ENCODE peak calls at places on chromosomes 11 and 22, in ten cellular contexts. One of them, this sample, is unnamed.

GRCh38 chr22:44369241-44369652 is 56.5 kb upstream of the SHISAL1 start:
- DNase-seq in NCI-H1694 treated with DMSO at 0.1 percent for 48 hours: no peak
- DNase-seq in lower leg skin: no peak
- DNase-seq in MM.1S: no peak
- DNase-seq in Daoy: no peak
- DNase-seq in NCI-H2081: no peak
- DNase-seq in hepatic stellate cell: no peak
- DNase-seq in stimulated activated CD4-positive, alpha-beta T cell treated with anti-CD3 and anti-CD28 coated beads, Interleukin-4, amount 100 ng/mL, for 4 hours: no peak
- DNase-seq in ovary: no peak
- DNase-seq in activated T-cell treated with anti-CD3 and anti-CD28 coated beads for 48 hours: no peak
- DNase-seq in this sample: no peak

GRCh38 chr11:101445761-101446160 is 138.0 kb downstream of the TRPC6 start:
- DNase-seq in NCI-H1694 treated with DMSO at 0.1 percent for 48 hours: no peak
- DNase-seq in lower leg skin: no peak
- DNase-seq in MM.1S: no peak
- DNase-seq in Daoy: no peak
- DNase-seq in NCI-H2081: no peak
- DNase-seq in hepatic stellate cell: no peak
- DNase-seq in stimulated activated CD4-positive, alpha-beta T cell treated with anti-CD3 and anti-CD28 coated beads, Interleukin-4, amount 100 ng/mL, for 4 hours: no peak
- DNase-seq in ovary: no peak
- DNase-seq in activated T-cell treated with anti-CD3 and anti-CD28 coated beads for 48 hours: no peak
- DNase-seq in this sample: no peak

GRCh38 chr11:63680842-63681207 is 475 bp upstream of the RTN3 start:
- DNase-seq in NCI-H1694 treated with DMSO at 0.1 percent for 48 hours: no peak
- DNase-seq in lower leg skin: no peak
- DNase-seq in MM.1S: no peak
- DNase-seq in Daoy: peak
- DNase-seq in NCI-H2081: no peak
- DNase-seq in hepatic stellate cell: no peak
- DNase-seq in stimulated activated CD4-positive, alpha-beta T cell treated with anti-CD3 and anti-CD28 coated beads, Interleukin-4, amount 100 ng/mL, for 4 hours: no peak
- DNase-seq in ovary: no peak
- DNase-seq in activated T-cell treated with anti-CD3 and anti-CD28 coated beads for 48 hours: peak
- DNase-seq in this sample: no peak

GRCh38 chr11:128448487-128448886 is 138.9 kb downstream of the ETS1 start:
- DNase-seq in NCI-H1694 treated with DMSO at 0.1 percent for 48 hours: no peak
- DNase-seq in lower leg skin: peak
- DNase-seq in MM.1S: no peak
- DNase-seq in Daoy: peak
- DNase-seq in NCI-H2081: no peak
- DNase-seq in hepatic stellate cell: no peak
- DNase-seq in stimulated activated CD4-positive, alpha-beta T cell treated with anti-CD3 and anti-CD28 coated beads, Interleukin-4, amount 100 ng/mL, for 4 hours: no peak
- DNase-seq in ovary: no peak
- DNase-seq in activated T-cell treated with anti-CD3 and anti-CD28 coated beads for 48 hours: no peak
- DNase-seq in this sample: peak

GRCh38 chr11:10418259-10418949 is 36.7 kb upstream of the AMPD3 start:
- DNase-seq in NCI-H1694 treated with DMSO at 0.1 percent for 48 hours: no peak
- DNase-seq in lower leg skin: no peak
- DNase-seq in MM.1S: no peak
- DNase-seq in Daoy: no peak
- DNase-seq in NCI-H2081: no peak
- DNase-seq in hepatic stellate cell: no peak
- DNase-seq in stimulated activated CD4-positive, alpha-beta T cell treated with anti-CD3 and anti-CD28 coated beads, Interleukin-4, amount 100 ng/mL, for 4 hours: no peak
- DNase-seq in ovary: no peak
- DNase-seq in activated T-cell treated with anti-CD3 and anti-CD28 coated beads for 48 hours: no peak
- DNase-seq in this sample: no peak

GRCh38 chr11:134760307-134760706 is 348.3 kb upstream of the B3GAT1 start:
- DNase-seq in NCI-H1694 treated with DMSO at 0.1 percent for 48 hours: no peak
- DNase-seq in lower leg skin: no peak
- DNase-seq in MM.1S: no peak
- DNase-seq in Daoy: no peak
- DNase-seq in NCI-H2081: no peak
- DNase-seq in hepatic stellate cell: no peak
- DNase-seq in stimulated activated CD4-positive, alpha-beta T cell treated with anti-CD3 and anti-CD28 coated beads, Interleukin-4, amount 100 ng/mL, for 4 hours: no peak
- DNase-seq in ovary: no peak
- DNase-seq in activated T-cell treated with anti-CD3 and anti-CD28 coated beads for 48 hours: no peak
- DNase-seq in this sample: no peak

GRCh38 chr11:79708319-79708928 is 267.6 kb upstream of the TENM4 start:
- DNase-seq in NCI-H1694 treated with DMSO at 0.1 percent for 48 hours: peak
- DNase-seq in lower leg skin: no peak
- DNase-seq in MM.1S: peak
- DNase-seq in Daoy: peak
- DNase-seq in NCI-H2081: peak
- DNase-seq in hepatic stellate cell: peak
- DNase-seq in stimulated activated CD4-positive, alpha-beta T cell treated with anti-CD3 and anti-CD28 coated beads, Interleukin-4, amount 100 ng/mL, for 4 hours: no peak
- DNase-seq in ovary: no peak
- DNase-seq in activated T-cell treated with anti-CD3 and anti-CD28 coated beads for 48 hours: no peak
- DNase-seq in this sample: peak

GRCh38 chr22:38418589-38418988 is 36.4 kb downstream of the KCNJ4 start:
- DNase-seq in NCI-H1694 treated with DMSO at 0.1 percent for 48 hours: no peak
- DNase-seq in lower leg skin: no peak
- DNase-seq in MM.1S: no peak
- DNase-seq in Daoy: no peak
- DNase-seq in NCI-H2081: no peak
- DNase-seq in hepatic stellate cell: no peak
- DNase-seq in stimulated activated CD4-positive, alpha-beta T cell treated with anti-CD3 and anti-CD28 coated beads, Interleukin-4, amount 100 ng/mL, for 4 hours: no peak
- DNase-seq in ovary: no peak
- DNase-seq in activated T-cell treated with anti-CD3 and anti-CD28 coated beads for 48 hours: no peak
- DNase-seq in this sample: no peak

GRCh38 chr11:86592047-86592564 is 80.3 kb downstream of the ME3 start:
- DNase-seq in NCI-H1694 treated with DMSO at 0.1 percent for 48 hours: no peak
- DNase-seq in lower leg skin: no peak
- DNase-seq in MM.1S: no peak
- DNase-seq in Daoy: peak
- DNase-seq in NCI-H2081: no peak
- DNase-seq in hepatic stellate cell: peak
- DNase-seq in stimulated activated CD4-positive, alpha-beta T cell treated with anti-CD3 and anti-CD28 coated beads, Interleukin-4, amount 100 ng/mL, for 4 hours: no peak
- DNase-seq in ovary: no peak
- DNase-seq in activated T-cell treated with anti-CD3 and anti-CD28 coated beads for 48 hours: no peak
- DNase-seq in this sample: no peak

GRCh38 chr11:123567466-123567865 is 87.0 kb downstream of the SCN3B start:
- DNase-seq in NCI-H1694 treated with DMSO at 0.1 percent for 48 hours: no peak
- DNase-seq in lower leg skin: no peak
- DNase-seq in MM.1S: no peak
- DNase-seq in Daoy: no peak
- DNase-seq in NCI-H2081: no peak
- DNase-seq in hepatic stellate cell: no peak
- DNase-seq in stimulated activated CD4-positive, alpha-beta T cell treated with anti-CD3 and anti-CD28 coated beads, Interleukin-4, amount 100 ng/mL, for 4 hours: no peak
- DNase-seq in ovary: no peak
- DNase-seq in activated T-cell treated with anti-CD3 and anti-CD28 coated beads for 48 hours: no peak
- DNase-seq in this sample: no peak

GRCh38 chr11:72752088-72752914 is at the start of gene ARAP1:
- DNase-seq in NCI-H1694 treated with DMSO at 0.1 percent for 48 hours: no peak
- DNase-seq in lower leg skin: peak
- DNase-seq in MM.1S: peak
- DNase-seq in Daoy: peak
- DNase-seq in NCI-H2081: peak
- DNase-seq in hepatic stellate cell: peak
- DNase-seq in stimulated activated CD4-positive, alpha-beta T cell treated with anti-CD3 and anti-CD28 coated beads, Interleukin-4, amount 100 ng/mL, for 4 hours: peak
- DNase-seq in ovary: peak
- DNase-seq in activated T-cell treated with anti-CD3 and anti-CD28 coated beads for 48 hours: peak
- DNase-seq in this sample: peak

GRCh38 chr11:91946397-91947090 is 278.1 kb upstream of the FAT3 start:
- DNase-seq in NCI-H1694 treated with DMSO at 0.1 percent for 48 hours: peak
- DNase-seq in lower leg skin: no peak
- DNase-seq in MM.1S: no peak
- DNase-seq in Daoy: peak
- DNase-seq in NCI-H2081: no peak
- DNase-seq in hepatic stellate cell: no peak
- DNase-seq in stimulated activated CD4-positive, alpha-beta T cell treated with anti-CD3 and anti-CD28 coated beads, Interleukin-4, amount 100 ng/mL, for 4 hours: no peak
- DNase-seq in ovary: no peak
- DNase-seq in activated T-cell treated with anti-CD3 and anti-CD28 coated beads for 48 hours: no peak
- DNase-seq in this sample: no peak

GRCh38 chr11:32391965-32392553 is 43.3 kb downstream of the WT1 start:
- DNase-seq in NCI-H1694 treated with DMSO at 0.1 percent for 48 hours: no peak
- DNase-seq in lower leg skin: no peak
- DNase-seq in MM.1S: no peak
- DNase-seq in Daoy: peak
- DNase-seq in NCI-H2081: no peak
- DNase-seq in hepatic stellate cell: peak
- DNase-seq in stimulated activated CD4-positive, alpha-beta T cell treated with anti-CD3 and anti-CD28 coated beads, Interleukin-4, amount 100 ng/mL, for 4 hours: no peak
- DNase-seq in ovary: no peak
- DNase-seq in activated T-cell treated with anti-CD3 and anti-CD28 coated beads for 48 hours: no peak
- DNase-seq in this sample: no peak

GRCh38 chr22:47051435-47052175 is 289.2 kb downstream of the TBC1D22A start:
- DNase-seq in NCI-H1694 treated with DMSO at 0.1 percent for 48 hours: no peak
- DNase-seq in lower leg skin: no peak
- DNase-seq in MM.1S: no peak
- DNase-seq in Daoy: no peak
- DNase-seq in NCI-H2081: no peak
- DNase-seq in hepatic stellate cell: no peak
- DNase-seq in stimulated activated CD4-positive, alpha-beta T cell treated with anti-CD3 and anti-CD28 coated beads, Interleukin-4, amount 100 ng/mL, for 4 hours: no peak
- DNase-seq in ovary: no peak
- DNase-seq in activated T-cell treated with anti-CD3 and anti-CD28 coated beads for 48 hours: no peak
- DNase-seq in this sample: no peak

GRCh38 chr11:109590782-109591181 is 168.8 kb downstream of the C11orf87 start:
- DNase-seq in NCI-H1694 treated with DMSO at 0.1 percent for 48 hours: no peak
- DNase-seq in lower leg skin: no peak
- DNase-seq in MM.1S: no peak
- DNase-seq in Daoy: no peak
- DNase-seq in NCI-H2081: no peak
- DNase-seq in hepatic stellate cell: no peak
- DNase-seq in stimulated activated CD4-positive, alpha-beta T cell treated with anti-CD3 and anti-CD28 coated beads, Interleukin-4, amount 100 ng/mL, for 4 hours: no peak
- DNase-seq in ovary: no peak
- DNase-seq in activated T-cell treated with anti-CD3 and anti-CD28 coated beads for 48 hours: no peak
- DNase-seq in this sample: peak

GRCh38 chr11:65899356-65900124 is 648 bp downstream of the FOSL1 start:
- DNase-seq in NCI-H1694 treated with DMSO at 0.1 percent for 48 hours: no peak
- DNase-seq in lower leg skin: peak
- DNase-seq in MM.1S: no peak
- DNase-seq in Daoy: peak
- DNase-seq in NCI-H2081: no peak
- DNase-seq in hepatic stellate cell: peak
- DNase-seq in stimulated activated CD4-positive, alpha-beta T cell treated with anti-CD3 and anti-CD28 coated beads, Interleukin-4, amount 100 ng/mL, for 4 hours: peak
- DNase-seq in ovary: no peak
- DNase-seq in activated T-cell treated with anti-CD3 and anti-CD28 coated beads for 48 hours: peak
- DNase-seq in this sample: peak

GRCh38 chr11:102142333-102142732 is 32.1 kb downstream of the YAP1 start:
- DNase-seq in NCI-H1694 treated with DMSO at 0.1 percent for 48 hours: no peak
- DNase-seq in lower leg skin: no peak
- DNase-seq in MM.1S: no peak
- DNase-seq in Daoy: no peak
- DNase-seq in NCI-H2081: no peak
- DNase-seq in hepatic stellate cell: no peak
- DNase-seq in stimulated activated CD4-positive, alpha-beta T cell treated with anti-CD3 and anti-CD28 coated beads, Interleukin-4, amount 100 ng/mL, for 4 hours: no peak
- DNase-seq in ovary: no peak
- DNase-seq in activated T-cell treated with anti-CD3 and anti-CD28 coated beads for 48 hours: no peak
- DNase-seq in this sample: no peak